ENCODE peak calls at places on chromosomes 2 and 18, in six cellular contexts. U is NCI-H510A treated with DMSO at 0.1 percent for 48 hours; Y is activated CD4-positive, alpha-beta T cell treated with anti-CD3 and anti-CD28 coated beads for 48 hours; G is midbrain; R is NCI-H1105; T is thoracic aorta. L is an unnamed sample.
A peak's percentile ranks its signal among the peaks of the same experiment; 100 is the strongest.

GRCh38 chr18:63867368-63867767 is 20.1 kb upstream of the SERPINB2 start:
- DNase-seq in U (no peak), T (no peak), G (no peak), Y (no peak), R (no peak), L (peak; percentile 77)

GRCh38 chr2:37894047-37894446 is 31.0 kb upstream of the RMDN2 start:
- DNase-seq in Y (peak; percentile 38), U (no peak), G (no peak), T (no peak), R (no peak), L (no peak)

GRCh38 chr2:217075225-217075802 is 215.4 kb upstream of the TNP1 start:
- DNase-seq in T (no peak), Y (no peak), R (no peak), G (no peak), U (no peak), L (no peak)

GRCh38 chr2:220946552-220946951 is 625.6 kb downstream of the EPHA4 start:
- DNase-seq in U (no peak), R (no peak), T (no peak), G (no peak), Y (no peak), L (peak; percentile 66)

GRCh38 chr18:41642756-41643155 is 312.3 kb upstream of the PIK3C3 start:
- DNase-seq in Y (no peak), U (no peak), T (no peak), R (no peak), G (no peak), L (no peak)

GRCh38 chr2:171432206-171432968 is 1.4 kb downstream of the METTL8 start:
- DNase-seq in Y (no peak), R (no peak), U (no peak), G (no peak), T (no peak), L (peak; percentile 9)

GRCh38 chr2:241223211-241224067 is 35.0 kb downstream of the ANO7 start:
- DNase-seq in R (no peak), Y (peak; percentile 36), T (no peak), G (no peak), U (no peak), L (peak; percentile 25)

GRCh38 chr18:30971338-30971956 is 71.1 kb downstream of the DSC3 start:
- DNase-seq in Y (no peak), G (peak; percentile 40), R (peak; percentile 48), T (no peak), U (peak; percentile 79), L (peak; percentile 23)

GRCh38 chr2:112201706-112202430 is 53.0 kb downstream of the ZC3H8 start:
- DNase-seq in G (no peak), Y (no peak), U (no peak), T (no peak), R (no peak), L (no peak)

GRCh38 chr2:203532957-203533695 is 2.0 kb downstream of the RAPH1 start:
- DNase-seq in Y (no peak), U (peak; percentile 18), T (no peak), G (peak; percentile 19), R (no peak), L (no peak)

GRCh38 chr2:178449700-178450573 is 1.0 kb downstream of the PRKRA start:
- DNase-seq in U (no peak), R (no peak), T (no peak), G (peak; percentile 59), Y (no peak), L (peak; percentile 27)

GRCh38 chr2:62573137-62573731 is 67.2 kb upstream of the TMEM17 start:
- DNase-seq in G (no peak), T (no peak), Y (no peak), U (no peak), R (no peak), L (peak; percentile 63)

GRCh38 chr2:198905881-198906612 is 551.7 kb downstream of the SATB2 start:
- DNase-seq in G (no peak), U (no peak), Y (no peak), T (no peak), R (no peak), L (no peak)

GRCh38 chr2:217142649-217143266 is 282.9 kb upstream of the TNP1 start:
- DNase-seq in R (no peak), G (no peak), Y (peak; percentile 47), T (no peak), U (peak; percentile 11), L (no peak)

GRCh38 chr2:168692132-168692762 is 110.2 kb upstream of the NOSTRIN start:
- DNase-seq in Y (no peak), R (no peak), T (no peak), U (no peak), G (no peak), L (no peak)

GRCh38 chr2:234164499-234165409 is 114.3 kb downstream of the SPP2 start:
- DNase-seq in U (no peak), Y (peak; percentile 29), T (no peak), R (no peak), G (no peak), L (no peak)

GRCh38 chr2:1246239-1246638 is 167.0 kb upstream of the TPO start:
- DNase-seq in G (no peak), Y (no peak), U (no peak), R (no peak), T (no peak), L (no peak)

GRCh38 chr2:163717993-163718680 is 17.7 kb downstream of the FIGN start:
- DNase-seq in U (peak; percentile 36), T (no peak), G (peak; percentile 58), Y (no peak), R (no peak), L (no peak)

GRCh38 chr2:62147610-62148301 is 48.2 kb upstream of the B3GNT2 start:
- DNase-seq in R (no peak), T (no peak), Y (no peak), U (no peak), G (no peak), L (peak; percentile 97)

GRCh38 chr18:54776282-54776977 is 51.8 kb upstream of the RAB27B start:
- DNase-seq in G (no peak), Y (peak; percentile 59), T (no peak), U (no peak), R (no peak), L (peak; percentile 98)

GRCh38 chr18:13800505-13801259 is 23.3 kb upstream of the MC5R start:
- DNase-seq in T (peak; percentile 7), G (peak; percentile 72), R (peak; percentile 54), Y (peak; percentile 72), U (peak; percentile 64), L (peak; percentile 64)

GRCh38 chr2:229169751-229170150 is 101.3 kb downstream of the PID1 start:
- DNase-seq in Y (no peak), R (no peak), T (no peak), G (no peak), U (no peak), L (no peak)

L was measured in foreskin keratinocyte.